ENCODE peak calls at places on chromosomes 3 and 15, in nine cellular contexts. T is endothelial cell; Q is kidney epithelial cell; E is nephron progenitor cell; G is AG10803; K is suprapubic skin; C is fibroblast of villous mesenchyme; H is CD8-positive, alpha-beta T cell; O is astrocyte. W is an unnamed sample.

GRCh38 chr15:75359537-75360250 is 8.7 kb downstream of the MAN2C1 start:
- DNase-seq in T (no peak), Q (no peak), E (no peak), G (no peak), K (no peak), C (no peak), H (no peak), O (no peak), W (no peak)

GRCh38 chr3:179421500-179421899 is 29.8 kb downstream of the GNB4 start:
- DNase-seq in T (no peak), Q (no peak), E (no peak), G (peak), K (no peak), C (peak), H (no peak), O (no peak), W (no peak)

GRCh38 chr15:60760646-60761504 is 281.9 kb upstream of the ICE2 start:
- DNase-seq in T (no peak), Q (no peak), E (no peak), G (peak), K (no peak), C (peak), H (no peak), O (peak), W (no peak)

GRCh38 chr3:49500408-49501257 is 30.6 kb downstream of the DAG1 start:
- DNase-seq in T (no peak), Q (peak), E (no peak), G (peak), K (no peak), C (peak), H (no peak), O (peak), W (peak)

GRCh38 chr15:62783303-62783957 is 259.1 kb upstream of the TPM1 start:
- DNase-seq in T (no peak), Q (peak), E (no peak), G (peak), K (no peak), C (peak), H (no peak), O (peak), W (peak)

GRCh38 chr3:11578169-11578568 is 65.5 kb downstream of the VGLL4 start:
- DNase-seq in T (no peak), Q (no peak), E (no peak), G (no peak), K (no peak), C (no peak), H (no peak), O (no peak), W (no peak)

GRCh38 chr3:69012836-69013255 is 638 bp downstream of the EOGT start:
- DNase-seq in T (peak), Q (no peak), E (peak), G (peak), K (peak), C (peak), H (no peak), O (peak), W (peak)

GRCh38 chr3:55416381-55416821 is 70.7 kb downstream of the WNT5A start:
- DNase-seq in T (no peak), Q (peak), E (no peak), G (peak), K (no peak), C (peak), H (no peak), O (peak), W (no peak)

GRCh38 chr3:59839810-59840515 is 790.1 kb upstream of the CFAP20DC start:
- DNase-seq in T (no peak), Q (no peak), E (no peak), G (no peak), K (no peak), C (no peak), H (no peak), O (no peak), W (no peak)

GRCh38 chr3:190552021-190552420 is 38.1 kb downstream of the IL1RAP start:
- DNase-seq in T (no peak), Q (no peak), E (no peak), G (no peak), K (no peak), C (no peak), H (no peak), O (no peak), W (no peak)

GRCh38 chr3:62874398-62875102 is 666 bp downstream of the CADPS start:
- DNase-seq in T (no peak), Q (no peak), E (peak), G (no peak), K (no peak), C (no peak), H (no peak), O (no peak), W (peak)

GRCh38 chr3:178245385-178245778 is 290.9 kb upstream of the KCNMB2 start:
- DNase-seq in T (no peak), Q (no peak), E (no peak), G (no peak), K (no peak), C (peak), H (no peak), O (peak), W (no peak)

GRCh38 chr15:78315686-78316085 is 16.3 kb upstream of the SKIC8 start:
- DNase-seq in T (peak), Q (no peak), E (no peak), G (no peak), K (no peak), C (no peak), H (no peak), O (no peak), W (peak)

GRCh38 chr15:74543583-74543982 is 2.6 kb downstream of the ARID3B start:
- DNase-seq in T (no peak), Q (no peak), E (no peak), G (no peak), K (no peak), C (no peak), H (no peak), O (no peak), W (no peak)

GRCh38 chr3:170327040-170327808 is 30.3 kb upstream of the SKIL start:
- DNase-seq in T (no peak), Q (no peak), E (no peak), G (no peak), K (no peak), C (no peak), H (no peak), O (no peak), W (no peak)

GRCh38 chr3:74789111-74789510 is 174.7 kb upstream of the CNTN3 start:
- DNase-seq in T (no peak), Q (peak), E (no peak), G (peak), K (no peak), C (no peak), H (no peak), O (no peak), W (peak)

GRCh38 chr15:30990451-30991300 is 752 bp downstream of the MTMR10 start:
- DNase-seq in T (no peak), Q (no peak), E (no peak), G (peak), K (no peak), C (peak), H (no peak), O (peak), W (no peak)

GRCh38 chr3:24506966-24507775 is 12.5 kb upstream of the THRB start:
- DNase-seq in T (no peak), Q (no peak), E (no peak), G (peak), K (no peak), C (no peak), H (no peak), O (no peak), W (no peak)

GRCh38 chr15:92902723-92903587 is 2.8 kb downstream of the CHD2 start:
- DNase-seq in T (no peak), Q (no peak), E (no peak), G (no peak), K (no peak), C (no peak), H (no peak), O (no peak), W (no peak)

GRCh38 chr3:46853441-46854410 is 9.5 kb downstream of the MYL3 start:
- DNase-seq in T (no peak), Q (no peak), E (no peak), G (no peak), K (peak), C (no peak), H (no peak), O (no peak), W (no peak)

GRCh38 chr15:45123397-45123796 is 6.3 kb downstream of the DUOXA1 start:
- DNase-seq in T (no peak), Q (no peak), E (no peak), G (no peak), K (no peak), C (no peak), H (no peak), O (no peak), W (no peak)

GRCh38 chr3:45684327-45684892 is 4.8 kb upstream of the SACM1L start:
- DNase-seq in T (no peak), Q (no peak), E (no peak), G (no peak), K (no peak), C (no peak), H (no peak), O (no peak), W (no peak)

GRCh38 chr3:69602112-69602511 is 137.2 kb upstream of the MITF start:
- DNase-seq in T (no peak), Q (no peak), E (no peak), G (no peak), K (no peak), C (no peak), H (no peak), O (no peak), W (no peak)

GRCh38 chr3:48426401-48426909 is 3.4 kb downstream of the PLXNB1 start:
- DNase-seq in T (no peak), Q (no peak), E (no peak), G (no peak), K (no peak), C (no peak), H (no peak), O (no peak), W (no peak)

GRCh38 chr3:31137718-31138465 is 243.4 kb upstream of the GADL1 start:
- DNase-seq in T (no peak), Q (no peak), E (no peak), G (no peak), K (no peak), C (no peak), H (no peak), O (peak), W (no peak)

GRCh38 chr15:69037482-69037881 is 23.0 kb downstream of the NOX5 start:
- DNase-seq in T (no peak), Q (no peak), E (no peak), G (no peak), K (no peak), C (no peak), H (no peak), O (no peak), W (no peak)

GRCh38 chr3:79414821-79415220 is 353.0 kb downstream of the ROBO1 start:
- DNase-seq in T (no peak), Q (no peak), E (no peak), G (peak), K (no peak), C (peak), H (no peak), O (peak), W (no peak)

GRCh38 chr3:42961633-42962032 is 17.5 kb upstream of the GASK1A start:
- DNase-seq in T (peak), Q (no peak), E (peak), G (peak), K (no peak), C (peak), H (no peak), O (peak), W (peak)

GRCh38 chr15:57566840-57567239 is 24.9 kb upstream of the MYZAP start:
- DNase-seq in T (no peak), Q (no peak), E (no peak), G (peak), K (no peak), C (peak), H (no peak), O (no peak), W (no peak)

GRCh38 chr3:14614189-14614588 is 37.4 kb upstream of the CCDC174 start:
- DNase-seq in T (no peak), Q (no peak), E (no peak), G (no peak), K (no peak), C (no peak), H (no peak), O (no peak), W (no peak)
- TF ChIP-seq CTCF in T (no peak), Q (no peak), E (no peak), G (no peak), K (no peak), C (no peak), H (no peak), O (no peak), W (no peak)

GRCh38 chr3:101998256-101998926 is 149.1 kb downstream of the NFKBIZ start:
- DNase-seq in T (no peak), Q (no peak), E (no peak), G (peak), K (no peak), C (peak), H (no peak), O (no peak), W (no peak)

GRCh38 chr3:101994386-101994785 is 145.1 kb downstream of the NFKBIZ start:
- DNase-seq in T (no peak), Q (no peak), E (no peak), G (no peak), K (no peak), C (no peak), H (no peak), O (no peak), W (no peak)

GRCh38 chr3:101996832-101997231 is 147.5 kb downstream of the NFKBIZ start:
- DNase-seq in T (no peak), Q (no peak), E (no peak), G (no peak), K (no peak), C (no peak), H (no peak), O (no peak), W (no peak)

GRCh38 chr3:101992861-101993260 is 143.5 kb downstream of the NFKBIZ start:
- DNase-seq in T (no peak), Q (no peak), E (no peak), G (no peak), K (no peak), C (no peak), H (no peak), O (peak), W (no peak)

GRCh38 chr3:101995371-101996046 is 146.2 kb downstream of the NFKBIZ start:
- DNase-seq in T (no peak), Q (no peak), E (no peak), G (no peak), K (no peak), C (peak), H (no peak), O (peak), W (no peak)
- TF ChIP-seq CTCF in T (no peak), Q (no peak), E (no peak), G (no peak), K (no peak), C (no peak), H (no peak), O (no peak), W (no peak)

GRCh38 chr3:196740476-196741400 is 1.1 kb downstream of the PAK2 start:
- DNase-seq in T (no peak), Q (no peak), E (peak), G (peak), K (no peak), C (peak), H (no peak), O (peak), W (peak)

GRCh38 chr3:196737655-196738054 is 2.0 kb upstream of the PAK2 start:
- DNase-seq in T (no peak), Q (no peak), E (no peak), G (no peak), K (no peak), C (no peak), H (no peak), O (no peak), W (no peak)

GRCh38 chr3:196736670-196737374 is 2.8 kb upstream of the PAK2 start:
- DNase-seq in T (no peak), Q (no peak), E (no peak), G (no peak), K (no peak), C (peak), H (no peak), O (no peak), W (no peak)

GRCh38 chr3:196741401-196741761 is 1.7 kb downstream of the PAK2 start:
- DNase-seq in T (no peak), Q (no peak), E (no peak), G (no peak), K (no peak), C (no peak), H (no peak), O (peak), W (no peak)

DNA sequence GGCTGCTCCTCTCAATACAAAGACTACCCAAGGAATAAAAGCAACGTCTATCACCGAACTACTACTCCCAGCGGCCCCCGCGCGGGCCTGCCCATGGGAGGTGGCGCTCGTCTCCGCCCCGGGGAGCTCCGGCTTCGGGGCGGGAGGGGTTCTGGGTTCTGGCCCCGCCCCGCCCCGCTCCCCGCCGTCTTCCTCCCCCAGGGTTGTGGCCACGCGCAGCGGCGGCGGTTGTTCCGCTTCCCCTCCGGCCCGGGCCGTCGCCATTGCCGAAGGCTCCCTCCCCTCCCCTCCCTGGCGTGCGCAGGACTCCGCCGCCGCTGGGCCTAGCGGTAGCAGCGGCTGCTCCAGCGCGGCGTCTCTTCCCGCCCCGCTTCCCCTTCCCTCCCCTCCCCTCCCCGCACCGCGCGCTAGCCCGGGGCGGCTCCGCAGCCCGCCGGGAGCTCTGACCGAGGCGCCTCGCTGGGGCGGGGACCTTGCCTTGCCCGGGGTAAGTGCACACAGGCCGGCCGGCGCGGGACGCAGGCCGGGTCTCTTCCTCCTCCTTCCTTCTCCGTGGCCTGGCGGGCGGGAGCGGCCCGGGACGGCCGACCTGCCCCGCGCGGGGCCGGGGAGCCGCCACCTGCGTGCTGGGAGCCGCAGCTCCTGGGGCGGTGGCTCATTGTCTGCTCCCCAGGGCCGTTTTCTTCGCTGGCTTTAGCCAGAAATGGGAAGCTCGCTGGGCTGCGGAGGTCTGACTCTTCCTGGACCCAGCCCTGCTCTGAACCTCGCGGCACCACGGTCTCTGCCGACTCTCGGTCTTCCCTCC is at the start of gene PAK2:
- DNase-seq in T (peak), Q (no peak), E (peak), G (peak), K (peak), C (peak), H (peak), O (peak), W (peak)
- TF ChIP-seq CTCF in T (no peak), Q (no peak), E (no peak), G (no peak), K (peak), C (no peak), H (no peak), O (no peak), W (no peak)

GRCh38 chr3:181210275-181210674 is 220.7 kb upstream of the DNAJC19 start:
- DNase-seq in T (no peak), Q (no peak), E (no peak), G (peak), K (no peak), C (peak), H (no peak), O (peak), W (no peak)
- TF ChIP-seq CTCF in T (peak), Q (peak), E (peak), G (peak), K (no peak), C (no peak), H (no peak), O (peak), W (no peak)

GRCh38 chr3:113065336-113065735 is 74.6 kb downstream of the GTPBP8 start:
- DNase-seq in T (no peak), Q (no peak), E (no peak), G (peak), K (no peak), C (no peak), H (no peak), O (no peak), W (no peak)

GRCh38 chr3:113070226-113071220 is 79.7 kb downstream of the GTPBP8 start:
- DNase-seq in T (no peak), Q (peak), E (no peak), G (peak), K (no peak), C (peak), H (no peak), O (peak), W (peak)
- TF ChIP-seq CTCF in T (no peak), Q (no peak), E (no peak), G (no peak), K (no peak), C (no peak), H (no peak), O (no peak), W (no peak)

GRCh38 chr3:133428552-133428951 is 28.7 kb downstream of the BFSP2 start:
- DNase-seq in T (no peak), Q (no peak), E (no peak), G (no peak), K (no peak), C (no peak), H (no peak), O (no peak), W (no peak)

GRCh38 chr3:133425898-133426297 is 26.0 kb downstream of the BFSP2 start:
- DNase-seq in T (no peak), Q (no peak), E (no peak), G (no peak), K (no peak), C (no peak), H (no peak), O (no peak), W (no peak)

GRCh38 chr3:133426721-133427120 is 26.9 kb downstream of the BFSP2 start:
- DNase-seq in T (no peak), Q (no peak), E (no peak), G (peak), K (no peak), C (no peak), H (no peak), O (peak), W (no peak)

DNA sequence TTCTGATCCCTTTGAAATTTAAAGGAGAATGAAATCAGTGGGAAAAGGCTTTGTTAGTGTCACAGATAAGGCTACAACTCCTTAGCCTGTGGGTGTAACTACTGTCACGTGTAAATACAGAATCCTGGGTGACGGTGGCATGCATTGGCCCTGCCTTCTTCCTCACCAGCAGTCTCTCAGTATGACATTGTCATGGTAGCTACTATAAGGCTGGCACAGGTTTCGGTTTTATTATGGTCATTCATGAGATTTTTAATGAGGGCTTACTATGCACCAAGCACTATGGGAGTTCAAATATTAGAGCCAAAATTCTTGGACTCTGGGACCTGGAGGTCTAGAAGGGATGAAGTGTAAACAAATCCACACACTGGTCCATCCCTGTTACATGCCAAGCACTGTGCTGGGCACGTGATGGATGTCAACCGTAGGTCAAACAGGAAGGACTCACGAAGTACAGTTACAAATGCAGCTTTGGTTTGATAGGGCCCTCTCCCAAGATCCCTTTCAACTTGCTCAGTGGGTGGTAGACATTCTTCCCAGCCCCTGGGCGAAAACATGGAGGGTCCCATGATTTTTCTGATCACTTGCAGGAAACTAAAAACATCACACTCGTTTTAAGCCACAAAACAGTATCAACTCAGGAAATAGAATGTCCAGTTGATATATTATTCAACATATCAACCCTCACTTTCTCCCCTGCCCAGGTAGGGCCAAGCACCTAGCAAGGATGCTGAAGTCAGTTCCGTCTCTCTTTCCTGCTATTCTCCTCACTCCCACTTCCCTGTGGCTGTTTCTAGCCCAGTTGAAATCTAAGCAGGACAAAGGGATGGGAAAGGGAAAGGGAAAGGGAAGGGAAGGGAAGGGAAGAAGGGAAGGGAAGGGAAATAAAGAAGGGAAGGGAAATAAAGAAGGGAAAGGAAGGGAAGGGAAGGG is 25.3 kb downstream of the BFSP2 start:
- DNase-seq in T (no peak), Q (no peak), E (no peak), G (no peak), K (no peak), C (no peak), H (no peak), O (no peak), W (no peak)
- TF ChIP-seq CTCF in T (no peak), Q (no peak), E (no peak), G (no peak), K (no peak), C (no peak), H (no peak), O (no peak), W (no peak)

DNA sequence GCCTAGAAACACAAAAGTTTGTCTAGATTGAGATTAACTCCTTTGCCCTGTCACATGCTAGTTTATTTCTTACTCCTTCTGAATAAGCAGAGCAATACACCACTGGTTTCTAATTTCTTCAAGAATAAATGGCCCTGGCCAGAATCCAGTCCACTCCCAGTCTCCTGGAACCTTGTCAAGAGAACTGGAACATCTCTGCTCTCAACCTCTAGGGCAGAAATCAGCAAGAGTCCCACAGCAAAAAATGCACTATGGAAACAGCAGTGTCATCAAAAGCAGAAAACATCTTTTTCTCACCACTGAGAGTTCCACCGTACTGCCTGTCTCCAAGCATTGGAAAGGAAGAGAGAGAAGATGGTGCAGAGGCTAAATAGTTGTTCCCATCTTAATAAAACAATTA is 35.9 kb upstream of the PPP2R3A start:
- DNase-seq in T (no peak), Q (no peak), E (no peak), G (peak), K (no peak), C (peak), H (no peak), O (peak), W (no peak)
- TF ChIP-seq CTCF in T (no peak), Q (no peak), E (no peak), G (peak), K (no peak), C (no peak), H (no peak), O (no peak), W (no peak)